ENCODE peak calls at places on chromosomes 6 and 20, in nine cellular contexts. A is right lobe of liver, K is HFFc6, O is AG09309, I is Peyer's patch, B is HFF-Myc, Y is choroid plexus epithelial cell, D is K562, M is dorsolateral prefrontal cortex. N is an unnamed sample.
A peak's percentile ranks its signal among the peaks of the same experiment; 100 is the strongest.

GRCh38 chr6:90027004-90027403 is 132.7 kb downstream of the GJA10 start:
- DNase-seq in I (no peak), M (no peak), B (no peak), D (no peak), Y (no peak), O (no peak), A (no peak), K (no peak), N (no peak)

GRCh38 chr6:25882066-25882496 is 8.0 kb upstream of the SLC17A3 start:
- DNase-seq in M (no peak), B (no peak), K (no peak), O (no peak), A (peak; percentile 84), Y (no peak), I (peak; percentile 51), D (no peak), N (peak; percentile 61)

GRCh38 chr6:89644864-89645263 is 6.3 kb upstream of the LYRM2 start:
- DNase-seq in A (no peak), D (no peak), K (no peak), I (no peak), O (no peak), B (no peak), Y (no peak), M (no peak), N (no peak)

GRCh38 chr6:127266892-127267741 is 453 bp downstream of the RNF146 start:
- DNase-seq in O (no peak), I (no peak), D (peak; percentile 65), K (peak; percentile 15), M (peak; percentile 37), A (no peak), Y (peak; percentile 39), B (no peak), N (peak; percentile 64)

GRCh38 chr6:4358414-4359107 is 223.2 kb upstream of the ECI2 start:
- DNase-seq in D (peak; percentile 75), I (peak; percentile 82), A (peak; percentile 82), K (peak; percentile 100), O (peak; percentile 99), Y (peak; percentile 93), M (peak; percentile 91), B (peak; percentile 98), N (no peak)

GRCh38 chr6:26103770-26104456 is 16.7 kb downstream of the HFE start:
- DNase-seq in O (peak; percentile 87), K (peak; percentile 90), I (peak; percentile 91), Y (peak; percentile 97), D (peak; percentile 78), B (peak; percentile 95), A (peak; percentile 93), M (peak; percentile 92), N (peak; percentile 73)

GRCh38 chr20:31721408-31722332 is 998 bp downstream of the BCL2L1 start:
- DNase-seq in D (no peak), A (peak; percentile 68), K (no peak), B (no peak), M (no peak), I (peak; percentile 68), Y (no peak), O (no peak), N (no peak)

GRCh38 chr6:148765878-148766808 is 19.3 kb downstream of the UST start:
- DNase-seq in O (no peak), K (no peak), D (no peak), Y (no peak), B (no peak), A (no peak), M (no peak), I (no peak), N (no peak)

GRCh38 chr20:50222568-50223320 is 32.1 kb downstream of the CEBPB start:
- DNase-seq in I (peak; percentile 43), D (no peak), Y (no peak), M (no peak), K (no peak), B (no peak), A (peak; percentile 47), O (no peak), N (no peak)

GRCh38 chr6:106146852-106147351 is 60.8 kb downstream of the PRDM1 start:
- DNase-seq in Y (no peak), K (no peak), O (no peak), M (no peak), D (peak; percentile 39), B (no peak), I (no peak), A (no peak), N (no peak)

GRCh38 chr6:107632757-107633156 is 142.8 kb downstream of the SOBP start:
- DNase-seq in B (no peak), O (no peak), I (no peak), D (no peak), A (no peak), M (no peak), K (no peak), Y (no peak), N (no peak)

GRCh38 chr6:109979033-109979921 is 1.2 kb downstream of the GPR6 start:
- DNase-seq in K (no peak), O (no peak), Y (no peak), M (peak; percentile 36), D (no peak), I (no peak), B (no peak), A (no peak), N (peak; percentile 11)

GRCh38 chr6:132400641-132401119 is 595 bp downstream of the MOXD1 start:
- DNase-seq in I (peak; percentile 48), Y (no peak), B (no peak), K (no peak), D (no peak), A (no peak), O (no peak), M (no peak), N (peak; percentile 11)

DNA sequence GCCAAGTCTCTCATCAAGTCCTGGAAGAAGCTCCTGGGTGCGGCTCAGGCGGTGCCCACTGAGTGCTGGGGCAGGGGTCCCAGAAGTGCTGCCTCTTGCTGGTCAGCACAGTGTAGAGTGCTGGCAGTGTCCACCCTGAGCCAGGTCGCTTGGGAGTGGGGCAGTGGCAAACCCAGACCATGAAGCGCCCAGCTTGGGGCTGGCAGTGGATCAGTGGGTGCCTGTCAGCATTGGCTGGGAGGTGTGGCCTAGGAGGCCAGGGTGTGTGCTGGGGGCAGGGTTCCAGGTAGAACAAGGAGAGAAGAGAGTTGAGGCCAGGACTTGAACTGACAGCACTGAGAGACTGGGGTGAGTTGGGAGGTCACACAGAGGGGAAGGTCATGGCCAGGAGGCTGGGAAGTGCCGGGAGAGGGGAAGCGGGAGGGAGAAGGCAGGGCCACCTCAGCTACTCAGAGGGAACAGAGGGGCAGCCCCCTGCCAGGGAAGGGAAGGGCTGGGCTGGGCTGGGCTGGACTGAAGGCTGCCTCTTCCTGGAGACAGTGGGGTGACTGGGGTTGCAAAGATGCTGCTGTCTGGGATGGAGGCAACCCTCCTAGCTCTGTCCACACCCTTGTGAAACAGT is 4.1 kb downstream of the TCEA2 start:
- DNase-seq in Y (no peak), O (no peak), K (no peak), D (no peak), B (no peak), A (peak; percentile 80), M (no peak), I (no peak), N (no peak)
- TF ChIP-seq CTCF in Y (no peak), O (no peak), K (no peak), D (no peak), B (no peak), A (no peak), M (no peak), I (no peak), N (no peak)

DNA sequence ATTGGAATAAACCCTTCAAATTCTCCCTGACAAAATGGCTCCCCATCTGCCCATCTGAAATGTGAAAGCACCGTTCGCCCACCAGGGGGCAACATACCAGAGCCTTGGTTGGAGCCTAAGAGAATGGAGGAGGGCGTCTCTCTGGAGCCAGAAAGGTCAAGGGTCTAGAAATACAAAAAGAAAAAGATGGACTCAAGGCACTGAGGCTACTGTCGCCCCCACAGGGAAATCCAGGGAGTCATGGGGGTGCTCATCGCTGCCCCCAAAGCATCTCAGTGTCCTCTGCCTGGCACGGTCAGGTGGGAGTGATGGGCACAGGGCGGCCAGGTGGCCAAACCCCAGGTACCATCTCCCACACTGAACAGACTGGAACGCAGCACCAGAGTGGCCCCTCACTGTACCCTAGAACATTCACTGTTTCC is 136.3 kb downstream of the ZMYND8 start:
- DNase-seq in O (no peak), A (no peak), B (no peak), D (peak; percentile 41), M (no peak), I (no peak), K (peak; percentile 22), Y (peak; percentile 59), N (peak; percentile 68)
- TF ChIP-seq CTCF in O (peak; percentile 69), A (peak; percentile 39), B (peak; percentile 72), D (peak; percentile 72), M (peak; percentile 8), I (peak; percentile 32), K (peak; percentile 86), Y (peak; percentile 80), N (peak; percentile 82)

DNA sequence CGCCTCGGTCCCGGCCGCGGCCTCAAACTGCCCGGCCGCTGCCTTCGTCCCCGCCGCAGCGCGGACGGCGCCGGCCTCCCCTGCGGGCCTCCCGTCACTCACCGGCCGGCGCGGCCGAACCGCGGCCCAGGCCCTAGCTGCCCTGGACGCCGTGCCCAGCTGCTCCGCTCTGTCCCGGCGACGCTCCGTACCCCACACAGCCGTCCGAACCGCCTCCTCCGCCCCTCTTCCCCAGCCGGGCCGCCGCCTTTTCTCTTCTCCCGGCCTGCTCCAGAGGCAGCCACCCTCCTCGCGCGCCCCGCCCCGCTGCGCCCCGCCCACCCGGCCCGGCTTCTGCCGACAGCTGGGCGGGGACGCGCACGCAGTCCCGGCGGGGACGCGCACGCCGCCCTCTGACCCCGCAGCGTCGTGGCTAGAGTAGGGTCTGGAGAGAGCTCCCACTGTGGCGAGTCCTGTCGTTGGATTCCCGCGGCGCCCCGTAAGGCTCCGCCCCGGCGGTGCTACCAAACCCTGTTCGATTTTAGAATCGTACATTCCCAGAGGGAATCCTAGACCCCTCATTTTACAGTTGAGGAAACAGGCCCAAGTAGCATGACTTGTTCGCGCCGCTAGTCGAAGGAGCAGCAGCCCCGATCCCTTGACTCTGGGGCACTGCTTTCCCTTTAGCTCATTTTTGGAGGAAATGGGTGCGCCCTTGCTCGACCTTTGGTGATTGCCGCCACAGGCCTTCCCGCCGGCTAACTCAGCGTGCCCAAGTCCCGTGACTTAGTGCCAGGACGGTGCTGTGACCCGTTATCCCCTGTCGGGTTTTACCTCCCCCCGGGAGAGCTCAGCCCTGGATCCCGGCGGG is at the start of gene FBXO30:
- DNase-seq in D (peak; percentile 95), A (peak; percentile 92), K (peak; percentile 63), Y (peak; percentile 91), I (peak; percentile 96), B (peak; percentile 39), M (peak; percentile 88), O (peak; percentile 29), N (peak; percentile 91)
- TF ChIP-seq CTCF in D (no peak), A (no peak), K (peak; percentile 39), Y (peak; percentile 38), I (peak; percentile 39), B (no peak), M (no peak), O (no peak), N (no peak)

GRCh38 chr6:157714153-157714490 is 108.9 kb upstream of the SNX9 start:
- DNase-seq in I (no peak), D (no peak), A (no peak), Y (peak; percentile 23), M (no peak), K (peak; percentile 85), O (peak; percentile 80), B (no peak), N (no peak)
- TF ChIP-seq CTCF in I (no peak), D (no peak), A (no peak), Y (no peak), M (no peak), K (peak; percentile 56), O (peak; percentile 23), B (no peak), N (no peak)